ENCODE peak calls at places on chromosomes 1 and 21, in five cellular contexts. One of them, this sample, is unnamed.

GRCh38 chr1:153652795-153653507 is 5.6 kb upstream of the SNAPIN start:
- DNase-seq in neural progenitor cell: no peak
- DNase-seq in psoas muscle: no peak
- DNase-seq in BE2C: no peak
- DNase-seq in neuronal stem cell: no peak
- DNase-seq in this sample: no peak

GRCh38 chr1:114094303-114094663 is 59.4 kb downstream of the SYT6 start:
- DNase-seq in BE2C: no peak
- DNase-seq in neural progenitor cell: no peak
- DNase-seq in neuronal stem cell: no peak
- DNase-seq in psoas muscle: no peak
- DNase-seq in this sample: no peak

GRCh38 chr1:78048446-78048845 is 2.7 kb downstream of the GIPC2 start:
- DNase-seq in psoas muscle: no peak
- DNase-seq in BE2C: no peak
- DNase-seq in neural progenitor cell: no peak
- DNase-seq in neuronal stem cell: no peak
- DNase-seq in this sample: no peak

GRCh38 chr1:150106331-150106730 is 38.8 kb downstream of the VPS45 start:
- DNase-seq in neuronal stem cell: no peak
- DNase-seq in psoas muscle: no peak
- DNase-seq in neural progenitor cell: no peak
- DNase-seq in BE2C: no peak
- DNase-seq in this sample: no peak

GRCh38 chr21:17495680-17496079 is 17.2 kb upstream of the CXADR start:
- DNase-seq in psoas muscle: no peak
- DNase-seq in neuronal stem cell: no peak
- DNase-seq in neural progenitor cell: peak; percentile 47
- DNase-seq in BE2C: no peak
- DNase-seq in this sample: no peak

GRCh38 chr1:27525296-27526271 is 35.6 kb upstream of the WASF2 start:
- DNase-seq in neuronal stem cell: no peak
- DNase-seq in psoas muscle: peak; percentile 72
- DNase-seq in BE2C: no peak
- DNase-seq in neural progenitor cell: peak; percentile 72
- DNase-seq in this sample: peak; percentile 95

GRCh38 chr1:66981679-66982078 is 56.9 kb downstream of the MIER1 start:
- DNase-seq in BE2C: no peak
- DNase-seq in neural progenitor cell: no peak
- DNase-seq in neuronal stem cell: no peak
- DNase-seq in psoas muscle: no peak
- DNase-seq in this sample: no peak

GRCh38 chr1:15036101-15036500 is 117.4 kb upstream of the TMEM51 start:
- DNase-seq in BE2C: no peak
- DNase-seq in neuronal stem cell: no peak
- DNase-seq in neural progenitor cell: no peak
- DNase-seq in psoas muscle: no peak
- DNase-seq in this sample: no peak

GRCh38 chr1:169877800-169878491 is 15.8 kb downstream of the SCYL3 start:
- DNase-seq in neuronal stem cell: no peak
- DNase-seq in psoas muscle: no peak
- DNase-seq in BE2C: no peak
- DNase-seq in neural progenitor cell: no peak
- DNase-seq in this sample: no peak

GRCh38 chr21:42684109-42684916 is 30.9 kb downstream of the PDE9A start:
- DNase-seq in psoas muscle: no peak
- DNase-seq in neuronal stem cell: no peak
- DNase-seq in BE2C: peak; percentile 40
- DNase-seq in neural progenitor cell: no peak
- DNase-seq in this sample: no peak

GRCh38 chr1:243597383-243597782 is 252.7 kb downstream of the AKT3 start:
- DNase-seq in neural progenitor cell: no peak
- DNase-seq in psoas muscle: no peak
- DNase-seq in BE2C: no peak
- DNase-seq in neuronal stem cell: no peak
- DNase-seq in this sample: no peak

GRCh38 chr1:2044510-2045319 is 5.5 kb upstream of the PRKCZ start:
- DNase-seq in neural progenitor cell: peak; percentile 82
- DNase-seq in psoas muscle: peak; percentile 79
- DNase-seq in BE2C: peak; percentile 83
- DNase-seq in neuronal stem cell: peak; percentile 72
- DNase-seq in this sample: peak; percentile 97

GRCh38 chr1:17434016-17434415 is 5.5 kb downstream of the RCC2 start:
- DNase-seq in neuronal stem cell: no peak
- DNase-seq in neural progenitor cell: no peak
- DNase-seq in BE2C: no peak
- DNase-seq in psoas muscle: no peak
- DNase-seq in this sample: peak; percentile 84

DNA sequence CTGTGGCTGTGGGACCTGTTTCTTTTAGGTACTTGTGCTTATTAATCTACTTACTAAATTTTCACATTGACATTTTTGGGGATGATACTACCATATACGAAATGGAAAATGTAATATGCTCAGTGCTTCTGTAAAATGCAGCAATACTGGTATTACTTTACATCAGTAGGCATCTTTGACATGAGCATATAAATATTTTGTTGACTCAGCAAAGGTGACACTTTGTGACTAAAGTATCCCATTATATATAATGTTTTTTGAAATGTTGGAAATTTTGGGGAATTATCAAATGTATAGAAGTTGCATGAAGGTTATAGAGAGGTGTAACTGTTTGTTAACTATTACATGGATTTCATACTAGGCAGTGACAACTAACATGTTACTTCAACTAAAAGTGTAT is 2.3 kb upstream of the FAM177B start:
- DNase-seq in psoas muscle: no peak
- DNase-seq in neuronal stem cell: no peak
- DNase-seq in neural progenitor cell: no peak
- DNase-seq in BE2C: no peak
- DNase-seq in this sample: no peak
- H3K27me3 ChIP-seq in psoas muscle: no peaks in the 10 kb centered on the region
- H3K27me3 ChIP-seq in neuronal stem cell: no peaks in the 10 kb centered on the region
- H3K27me3 ChIP-seq in neural progenitor cell: no peaks in the 10 kb centered on the region
- H3K27me3 ChIP-seq in BE2C: no peaks in the 10 kb centered on the region
- H3K27me3 ChIP-seq in this sample: no peaks in the 10 kb centered on the region

DNA sequence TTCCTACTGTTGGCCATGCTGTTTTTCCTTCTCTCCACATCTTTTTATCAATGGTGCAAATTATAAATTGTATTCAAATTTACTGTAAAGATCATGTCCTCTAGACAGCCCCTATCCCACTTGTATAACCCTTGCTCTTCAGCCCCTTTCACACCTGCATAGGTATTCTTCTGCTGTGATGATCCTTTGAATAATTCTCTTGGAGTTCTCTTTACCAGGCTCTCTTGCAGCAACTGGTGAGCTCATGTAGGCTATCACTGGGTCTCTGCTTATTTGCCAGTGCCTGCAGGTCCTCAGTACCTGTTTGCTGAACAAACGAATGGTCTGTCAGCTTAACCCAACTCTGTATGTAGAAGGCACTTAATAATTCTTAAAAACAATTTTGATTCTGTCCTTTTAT is 8.2 kb downstream of the PTPRC start:
- DNase-seq in psoas muscle: no peak
- DNase-seq in BE2C: no peak
- DNase-seq in neuronal stem cell: no peak
- DNase-seq in neural progenitor cell: no peak
- DNase-seq in this sample: no peak
- H3K4me3 ChIP-seq in psoas muscle: no peak overlapping the region
- H3K4me3 ChIP-seq in BE2C: no peak overlapping the region
- H3K4me3 ChIP-seq in neuronal stem cell: no peak overlapping the region
- H3K4me3 ChIP-seq in neural progenitor cell: no peak overlapping the region
- H3K4me3 ChIP-seq in this sample: no peak overlapping the region

DNA sequence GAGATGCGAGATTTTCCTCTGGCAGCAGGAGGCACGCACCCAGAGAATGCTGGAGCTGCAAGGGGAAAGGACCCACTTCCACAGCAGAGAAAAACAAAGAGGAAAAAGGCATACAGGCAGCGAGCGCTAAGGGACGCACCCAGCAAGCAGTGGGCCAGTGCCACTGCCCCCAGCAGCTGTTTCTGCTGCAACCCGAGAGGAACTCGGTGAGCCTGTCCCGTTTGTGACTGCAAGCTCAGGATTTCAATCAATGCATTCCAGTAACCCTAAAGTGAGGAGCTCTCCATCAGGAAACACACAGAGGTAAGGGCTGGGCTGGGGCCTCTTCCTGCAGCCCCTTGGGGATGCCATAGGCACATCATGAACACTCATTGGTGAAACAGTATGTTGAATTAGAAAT is 58.7 kb downstream of the ACP6 start:
- DNase-seq in neural progenitor cell: peak; percentile 13
- DNase-seq in psoas muscle: no peak
- DNase-seq in BE2C: no peak
- DNase-seq in neuronal stem cell: no peak
- DNase-seq in this sample: no peak
- H3K36me3 ChIP-seq in neural progenitor cell: peaks cover 30% of the 10 kb centered on the region
- H3K36me3 ChIP-seq in psoas muscle: peaks cover 41% of the 10 kb centered on the region
- H3K36me3 ChIP-seq in BE2C: peaks cover 53% of the 10 kb centered on the region
- H3K36me3 ChIP-seq in neuronal stem cell: peaks cover 99% of the 10 kb centered on the region
- H3K36me3 ChIP-seq in this sample: peaks cover 20% of the 10 kb centered on the region

GRCh38 chr1:228905579-228905978 is 170.3 kb downstream of the RHOU start:
- DNase-seq in neuronal stem cell: no peak
- DNase-seq in neural progenitor cell: no peak
- DNase-seq in BE2C: no peak
- DNase-seq in psoas muscle: no peak
- DNase-seq in this sample: no peak
- H3K27me3 ChIP-seq in neuronal stem cell: no peaks in the 10 kb centered on the region
- H3K27me3 ChIP-seq in neural progenitor cell: no peaks in the 10 kb centered on the region
- H3K27me3 ChIP-seq in BE2C: no peaks in the 10 kb centered on the region
- H3K27me3 ChIP-seq in psoas muscle: no peaks in the 10 kb centered on the region
- H3K27me3 ChIP-seq in this sample: no peaks in the 10 kb centered on the region

This sample was measured in H7.